ENCODE peak calls at places on chromosome 13, in eight cellular contexts. One of them, this sample, is unnamed. For H3K27me3, the result is how much of the 10 kb centered on the place peaks cover.

GRCh38 chr13:48561461-48562224 is 28.8 kb upstream of the RCBTB2 start:
- DNase-seq in mammary epithelial cell: no peak
- DNase-seq in fibroblast of lung: no peak
- DNase-seq in aorta: no peak
- DNase-seq in GM23338: no peak
- DNase-seq in AG04450: no peak
- DNase-seq in PC-3: peak
- DNase-seq in heart right ventricle: no peak
- DNase-seq in this sample: no peak

GRCh38 chr13:76016799-76017198 is 380.7 kb downstream of the LMO7 start:
- DNase-seq in mammary epithelial cell: peak
- DNase-seq in fibroblast of lung: peak
- DNase-seq in aorta: no peak
- DNase-seq in GM23338: peak
- DNase-seq in AG04450: no peak
- DNase-seq in PC-3: peak
- DNase-seq in heart right ventricle: no peak
- DNase-seq in this sample: peak

GRCh38 chr13:75776550-75776949 is 140.4 kb downstream of the LMO7 start:
- DNase-seq in mammary epithelial cell: no peak
- DNase-seq in fibroblast of lung: no peak
- DNase-seq in aorta: no peak
- DNase-seq in GM23338: no peak
- DNase-seq in AG04450: no peak
- DNase-seq in PC-3: no peak
- DNase-seq in heart right ventricle: no peak
- DNase-seq in this sample: no peak

GRCh38 chr13:24361852-24362366 is 52.5 kb downstream of the C1QTNF9 start:
- DNase-seq in mammary epithelial cell: no peak
- DNase-seq in fibroblast of lung: no peak
- DNase-seq in aorta: no peak
- DNase-seq in GM23338: no peak
- DNase-seq in AG04450: no peak
- DNase-seq in PC-3: no peak
- DNase-seq in heart right ventricle: no peak
- DNase-seq in this sample: peak

GRCh38 chr13:21326155-21327030 is 132.7 kb downstream of the ZDHHC20 start:
- DNase-seq in mammary epithelial cell: peak
- DNase-seq in fibroblast of lung: peak
- DNase-seq in aorta: no peak
- DNase-seq in GM23338: peak
- DNase-seq in AG04450: peak
- DNase-seq in PC-3: no peak
- DNase-seq in heart right ventricle: no peak
- DNase-seq in this sample: no peak

GRCh38 chr13:76656056-76656455 is 230.1 kb downstream of the KCTD12 start:
- DNase-seq in mammary epithelial cell: no peak
- DNase-seq in fibroblast of lung: no peak
- DNase-seq in aorta: no peak
- DNase-seq in GM23338: no peak
- DNase-seq in AG04450: no peak
- DNase-seq in PC-3: no peak
- DNase-seq in heart right ventricle: no peak
- DNase-seq in this sample: no peak

GRCh38 chr13:74867460-74867859 is 614.5 kb downstream of the TBC1D4 start:
- DNase-seq in mammary epithelial cell: peak
- DNase-seq in fibroblast of lung: no peak
- DNase-seq in aorta: no peak
- DNase-seq in GM23338: no peak
- DNase-seq in AG04450: no peak
- DNase-seq in PC-3: peak
- DNase-seq in heart right ventricle: no peak
- DNase-seq in this sample: no peak

GRCh38 chr13:21297914-21298831 is 121.7 kb downstream of the MRPL57 start:
- DNase-seq in mammary epithelial cell: peak
- DNase-seq in fibroblast of lung: peak
- DNase-seq in aorta: peak
- DNase-seq in GM23338: peak
- DNase-seq in AG04450: peak
- DNase-seq in PC-3: peak
- DNase-seq in heart right ventricle: peak
- DNase-seq in this sample: peak

GRCh38 chr13:19072543-19072942 is 109.1 kb downstream of the TUBA3C start:
- DNase-seq in mammary epithelial cell: no peak
- DNase-seq in fibroblast of lung: no peak
- DNase-seq in aorta: no peak
- DNase-seq in GM23338: no peak
- DNase-seq in AG04450: no peak
- DNase-seq in PC-3: no peak
- DNase-seq in heart right ventricle: no peak
- DNase-seq in this sample: no peak

GRCh38 chr13:36031490-36031889 is 99.7 kb downstream of the DCLK1 start:
- DNase-seq in mammary epithelial cell: no peak
- DNase-seq in fibroblast of lung: no peak
- DNase-seq in aorta: no peak
- DNase-seq in GM23338: no peak
- DNase-seq in AG04450: no peak
- DNase-seq in PC-3: no peak
- DNase-seq in heart right ventricle: no peak
- DNase-seq in this sample: no peak

GRCh38 chr13:85729296-85729695 is 69.9 kb downstream of the SLITRK6 start:
- DNase-seq in mammary epithelial cell: peak
- DNase-seq in fibroblast of lung: peak
- DNase-seq in aorta: no peak
- DNase-seq in GM23338: no peak
- DNase-seq in AG04450: peak
- DNase-seq in PC-3: peak
- DNase-seq in heart right ventricle: no peak
- DNase-seq in this sample: no peak

GRCh38 chr13:98300956-98301641 is 124.0 kb upstream of the RNF113B start:
- DNase-seq in mammary epithelial cell: peak
- DNase-seq in fibroblast of lung: peak
- DNase-seq in aorta: no peak
- DNase-seq in GM23338: no peak
- DNase-seq in AG04450: peak
- DNase-seq in PC-3: peak
- DNase-seq in heart right ventricle: no peak
- DNase-seq in this sample: no peak

GRCh38 chr13:28475916-28476725 is 18.8 kb downstream of the FLT1 start:
- DNase-seq in mammary epithelial cell: peak
- DNase-seq in fibroblast of lung: peak
- DNase-seq in aorta: no peak
- DNase-seq in GM23338: no peak
- DNase-seq in AG04450: peak
- DNase-seq in PC-3: peak
- DNase-seq in heart right ventricle: no peak
- DNase-seq in this sample: no peak

GRCh38 chr13:36778083-36778671 is 40.8 kb upstream of the RFXAP start:
- DNase-seq in mammary epithelial cell: peak
- DNase-seq in fibroblast of lung: peak
- DNase-seq in aorta: no peak
- DNase-seq in GM23338: peak
- DNase-seq in AG04450: peak
- DNase-seq in PC-3: peak
- DNase-seq in heart right ventricle: no peak
- DNase-seq in this sample: no peak

GRCh38 chr13:112134150-112135075 is 67.5 kb downstream of the SOX1 start:
- DNase-seq in mammary epithelial cell: no peak
- DNase-seq in fibroblast of lung: no peak
- DNase-seq in aorta: no peak
- DNase-seq in GM23338: no peak
- DNase-seq in AG04450: no peak
- DNase-seq in PC-3: no peak
- DNase-seq in heart right ventricle: no peak
- DNase-seq in this sample: no peak

GRCh38 chr13:75544681-75545333 is 4.8 kb upstream of the UCHL3 start:
- DNase-seq in mammary epithelial cell: peak
- DNase-seq in fibroblast of lung: peak
- DNase-seq in aorta: no peak
- DNase-seq in GM23338: no peak
- DNase-seq in AG04450: peak
- DNase-seq in PC-3: peak
- DNase-seq in heart right ventricle: no peak
- DNase-seq in this sample: no peak

GRCh38 chr13:31234729-31235128 is 35.0 kb downstream of the B3GLCT start:
- DNase-seq in mammary epithelial cell: no peak
- DNase-seq in fibroblast of lung: no peak
- DNase-seq in aorta: no peak
- DNase-seq in GM23338: peak
- DNase-seq in AG04450: no peak
- DNase-seq in PC-3: peak
- DNase-seq in heart right ventricle: no peak
- DNase-seq in this sample: no peak

GRCh38 chr13:33721719-33722118 is 96.2 kb upstream of the RFC3 start:
- DNase-seq in mammary epithelial cell: peak
- DNase-seq in fibroblast of lung: peak
- DNase-seq in aorta: no peak
- DNase-seq in GM23338: no peak
- DNase-seq in AG04450: no peak
- DNase-seq in PC-3: no peak
- DNase-seq in heart right ventricle: peak
- DNase-seq in this sample: no peak

GRCh38 chr13:76455960-76456359 is 430.2 kb downstream of the KCTD12 start:
- DNase-seq in mammary epithelial cell: no peak
- DNase-seq in fibroblast of lung: peak
- DNase-seq in aorta: no peak
- DNase-seq in GM23338: no peak
- DNase-seq in AG04450: peak
- DNase-seq in PC-3: peak
- DNase-seq in heart right ventricle: no peak
- DNase-seq in this sample: no peak

GRCh38 chr13:31322025-31322424 is 122.2 kb downstream of the B3GLCT start:
- DNase-seq in mammary epithelial cell: peak
- DNase-seq in fibroblast of lung: peak
- DNase-seq in aorta: no peak
- DNase-seq in GM23338: no peak
- DNase-seq in AG04450: no peak
- DNase-seq in PC-3: no peak
- DNase-seq in heart right ventricle: no peak
- DNase-seq in this sample: no peak

GRCh38 chr13:80082396-80083096 is 258.4 kb downstream of the SPRY2 start:
- DNase-seq in mammary epithelial cell: peak
- DNase-seq in fibroblast of lung: peak
- DNase-seq in aorta: no peak
- DNase-seq in GM23338: no peak
- DNase-seq in AG04450: no peak
- DNase-seq in PC-3: peak
- DNase-seq in heart right ventricle: no peak
- DNase-seq in this sample: no peak

GRCh38 chr13:27300941-27301586 is 30.4 kb downstream of the RASL11A start:
- DNase-seq in mammary epithelial cell: peak
- DNase-seq in fibroblast of lung: no peak
- DNase-seq in aorta: no peak
- DNase-seq in GM23338: no peak
- DNase-seq in AG04450: no peak
- DNase-seq in PC-3: peak
- DNase-seq in heart right ventricle: no peak
- DNase-seq in this sample: no peak

GRCh38 chr13:70729369-70729768 is 621.1 kb upstream of the KLHL1 start:
- DNase-seq in mammary epithelial cell: no peak
- DNase-seq in fibroblast of lung: no peak
- DNase-seq in aorta: no peak
- DNase-seq in GM23338: no peak
- DNase-seq in AG04450: no peak
- DNase-seq in PC-3: no peak
- DNase-seq in heart right ventricle: no peak
- DNase-seq in this sample: no peak
- H3K4me3 ChIP-seq in mammary epithelial cell: no peak
- H3K4me3 ChIP-seq in fibroblast of lung: no peak
- H3K4me3 ChIP-seq in aorta: no peak
- H3K4me3 ChIP-seq in GM23338: no peak
- H3K4me3 ChIP-seq in AG04450: no peak
- H3K4me3 ChIP-seq in PC-3: no peak
- H3K4me3 ChIP-seq in heart right ventricle: no peak
- H3K4me3 ChIP-seq in this sample: no peak

DNA sequence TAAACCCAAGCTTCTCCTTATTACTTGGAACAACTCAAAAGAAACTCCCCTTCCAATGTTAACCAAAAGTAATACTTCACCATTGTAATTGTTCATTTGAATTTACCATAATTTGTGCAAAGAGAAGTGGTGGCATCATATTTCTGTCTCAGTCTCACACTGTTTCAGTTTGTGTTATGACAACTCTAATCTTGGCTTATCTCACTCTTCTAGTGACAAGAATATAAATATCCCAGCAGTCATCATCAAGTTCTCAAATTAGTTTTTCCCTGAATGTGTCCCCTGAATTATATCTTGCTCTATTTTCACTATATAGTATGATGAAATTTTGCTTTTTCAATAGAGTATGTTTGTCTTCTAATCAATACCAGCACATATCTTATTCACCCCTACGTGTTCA is 681.4 kb upstream of the PRR20A start:
- DNase-seq in mammary epithelial cell: no peak
- DNase-seq in fibroblast of lung: no peak
- DNase-seq in aorta: no peak
- DNase-seq in GM23338: no peak
- DNase-seq in AG04450: no peak
- DNase-seq in PC-3: no peak
- DNase-seq in heart right ventricle: no peak
- DNase-seq in this sample: no peak
- H3K27me3 ChIP-seq in mammary epithelial cell: under half
- H3K27me3 ChIP-seq in fibroblast of lung: under half
- H3K27me3 ChIP-seq in aorta: under half
- H3K27me3 ChIP-seq in GM23338: under half
- H3K27me3 ChIP-seq in AG04450: under half
- H3K27me3 ChIP-seq in PC-3: under half
- H3K27me3 ChIP-seq in heart right ventricle: under half
- H3K27me3 ChIP-seq in this sample: under half

DNA sequence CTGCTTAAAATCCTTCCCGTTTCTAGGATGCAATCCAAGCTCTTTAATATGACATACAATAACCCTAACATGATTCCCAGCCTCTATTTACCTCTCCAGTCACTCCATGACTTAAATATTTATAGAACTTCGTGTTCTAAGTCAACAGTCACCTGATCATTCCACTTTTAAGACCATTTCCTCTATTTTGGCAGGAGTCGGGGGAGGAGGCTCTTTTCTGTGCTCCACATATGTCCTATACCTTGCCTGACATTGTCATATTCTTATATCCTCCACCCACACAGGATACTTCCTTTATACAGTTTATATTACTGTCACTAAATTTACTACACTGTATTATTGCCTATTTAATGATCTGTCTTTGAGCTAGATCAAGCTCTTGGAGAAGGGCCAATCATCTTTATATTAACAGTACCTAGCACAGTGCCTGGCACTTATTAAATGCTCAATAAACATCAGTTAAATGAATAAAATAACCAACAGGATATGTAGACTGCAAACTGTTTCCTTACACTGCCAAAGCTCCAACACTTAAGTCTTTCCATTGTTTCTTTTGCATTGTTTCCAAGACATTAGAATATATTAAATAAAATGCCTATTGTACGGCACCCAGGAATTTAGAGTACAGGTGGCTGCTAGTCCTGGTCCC is 2.7 kb downstream of the ARGLU1 start:
- DNase-seq in mammary epithelial cell: no peak
- DNase-seq in fibroblast of lung: no peak
- DNase-seq in aorta: no peak
- DNase-seq in GM23338: no peak
- DNase-seq in AG04450: no peak
- DNase-seq in PC-3: no peak
- DNase-seq in heart right ventricle: no peak
- DNase-seq in this sample: no peak
- H3K4me3 ChIP-seq in mammary epithelial cell: no peak
- H3K4me3 ChIP-seq in fibroblast of lung: peak
- H3K4me3 ChIP-seq in aorta: no peak
- H3K4me3 ChIP-seq in GM23338: peak
- H3K4me3 ChIP-seq in AG04450: peak
- H3K4me3 ChIP-seq in PC-3: peak
- H3K4me3 ChIP-seq in heart right ventricle: peak
- H3K4me3 ChIP-seq in this sample: no peak

GRCh38 chr13:20193142-20193923 is 595 bp upstream of the GJB2 start:
- DNase-seq in mammary epithelial cell: no peak
- DNase-seq in fibroblast of lung: no peak
- DNase-seq in aorta: no peak
- DNase-seq in GM23338: peak
- DNase-seq in AG04450: no peak
- DNase-seq in PC-3: peak
- DNase-seq in heart right ventricle: no peak
- DNase-seq in this sample: no peak
- H3K27me3 ChIP-seq in mammary epithelial cell: under half
- H3K27me3 ChIP-seq in fibroblast of lung: half or more
- H3K27me3 ChIP-seq in aorta: under half
- H3K27me3 ChIP-seq in GM23338: half or more
- H3K27me3 ChIP-seq in AG04450: under half
- H3K27me3 ChIP-seq in PC-3: under half
- H3K27me3 ChIP-seq in heart right ventricle: half or more
- H3K27me3 ChIP-seq in this sample: under half